ENCODE peak calls at places on chromosomes 7 and 10, in four cellular contexts. One of them, this sample, is unnamed.
A peak's percentile ranks its signal among the peaks of the same experiment; 100 is the strongest.

GRCh38 chr10:5873515-5873995 is 16.1 kb downstream of the ANKRD16 start:
- DNase-seq in dorsolateral prefrontal cortex: peak; percentile 67
- DNase-seq in activated T-helper 1 cell treated with anti-CD3 and anti-CD28 coated beads, Interleukin-12 subunit alpha, Interleukin-12 subunit beta, Interleukin-2, Interleukin-4 antibody, amounts not matched to agents 30 ng/mL and 10 ng/mL and 1 ng/mL, durations not matched to agents 14 hours and 24 hours and 36 hours: peak; percentile 59
- DNase-seq in G401: peak; percentile 79
- DNase-seq in this sample: peak; percentile 83

GRCh38 chr7:11298220-11298619 is 324.5 kb downstream of the PHF14 start:
- DNase-seq in dorsolateral prefrontal cortex: no peak
- DNase-seq in activated T-helper 1 cell treated with anti-CD3 and anti-CD28 coated beads, Interleukin-12 subunit alpha, Interleukin-12 subunit beta, Interleukin-2, Interleukin-4 antibody, amounts not matched to agents 30 ng/mL and 10 ng/mL and 1 ng/mL, durations not matched to agents 14 hours and 24 hours and 36 hours: no peak
- DNase-seq in G401: no peak
- DNase-seq in this sample: no peak

GRCh38 chr10:97762816-97763215 is 9.0 kb downstream of the SFRP5 start:
- DNase-seq in dorsolateral prefrontal cortex: no peak
- DNase-seq in activated T-helper 1 cell treated with anti-CD3 and anti-CD28 coated beads, Interleukin-12 subunit alpha, Interleukin-12 subunit beta, Interleukin-2, Interleukin-4 antibody, amounts not matched to agents 30 ng/mL and 10 ng/mL and 1 ng/mL, durations not matched to agents 14 hours and 24 hours and 36 hours: no peak
- DNase-seq in G401: no peak
- DNase-seq in this sample: peak; percentile 89

GRCh38 chr10:116631871-116632295 is 11.1 kb downstream of the PNLIPRP2 start:
- DNase-seq in dorsolateral prefrontal cortex: no peak
- DNase-seq in activated T-helper 1 cell treated with anti-CD3 and anti-CD28 coated beads, Interleukin-12 subunit alpha, Interleukin-12 subunit beta, Interleukin-2, Interleukin-4 antibody, amounts not matched to agents 30 ng/mL and 10 ng/mL and 1 ng/mL, durations not matched to agents 14 hours and 24 hours and 36 hours: no peak
- DNase-seq in G401: no peak
- DNase-seq in this sample: no peak

GRCh38 chr7:128692623-128693270 is 20.7 kb downstream of the GARIN1A start:
- DNase-seq in dorsolateral prefrontal cortex: no peak
- DNase-seq in activated T-helper 1 cell treated with anti-CD3 and anti-CD28 coated beads, Interleukin-12 subunit alpha, Interleukin-12 subunit beta, Interleukin-2, Interleukin-4 antibody, amounts not matched to agents 30 ng/mL and 10 ng/mL and 1 ng/mL, durations not matched to agents 14 hours and 24 hours and 36 hours: no peak
- DNase-seq in G401: no peak
- DNase-seq in this sample: no peak

GRCh38 chr10:48690791-48691660 is 6.4 kb downstream of the WDFY4 start:
- DNase-seq in dorsolateral prefrontal cortex: no peak
- DNase-seq in activated T-helper 1 cell treated with anti-CD3 and anti-CD28 coated beads, Interleukin-12 subunit alpha, Interleukin-12 subunit beta, Interleukin-2, Interleukin-4 antibody, amounts not matched to agents 30 ng/mL and 10 ng/mL and 1 ng/mL, durations not matched to agents 14 hours and 24 hours and 36 hours: no peak
- DNase-seq in G401: no peak
- DNase-seq in this sample: no peak

GRCh38 chr10:103367379-103367781 is 396 bp upstream of the TAF5 start:
- DNase-seq in dorsolateral prefrontal cortex: no peak
- DNase-seq in activated T-helper 1 cell treated with anti-CD3 and anti-CD28 coated beads, Interleukin-12 subunit alpha, Interleukin-12 subunit beta, Interleukin-2, Interleukin-4 antibody, amounts not matched to agents 30 ng/mL and 10 ng/mL and 1 ng/mL, durations not matched to agents 14 hours and 24 hours and 36 hours: no peak
- DNase-seq in G401: no peak
- DNase-seq in this sample: no peak

GRCh38 chr10:14800397-14800796 is 25.7 kb upstream of the FAM107B start:
- DNase-seq in dorsolateral prefrontal cortex: no peak
- DNase-seq in activated T-helper 1 cell treated with anti-CD3 and anti-CD28 coated beads, Interleukin-12 subunit alpha, Interleukin-12 subunit beta, Interleukin-2, Interleukin-4 antibody, amounts not matched to agents 30 ng/mL and 10 ng/mL and 1 ng/mL, durations not matched to agents 14 hours and 24 hours and 36 hours: no peak
- DNase-seq in G401: no peak
- DNase-seq in this sample: no peak

GRCh38 chr7:151876112-151876898 is 610 bp downstream of the PRKAG2 start:
- DNase-seq in dorsolateral prefrontal cortex: peak; percentile 77
- DNase-seq in activated T-helper 1 cell treated with anti-CD3 and anti-CD28 coated beads, Interleukin-12 subunit alpha, Interleukin-12 subunit beta, Interleukin-2, Interleukin-4 antibody, amounts not matched to agents 30 ng/mL and 10 ng/mL and 1 ng/mL, durations not matched to agents 14 hours and 24 hours and 36 hours: peak; percentile 35
- DNase-seq in G401: peak; percentile 72
- DNase-seq in this sample: peak; percentile 50

GRCh38 chr7:76054129-76055120 is 6.5 kb downstream of the MDH2 start:
- DNase-seq in dorsolateral prefrontal cortex: no peak
- DNase-seq in activated T-helper 1 cell treated with anti-CD3 and anti-CD28 coated beads, Interleukin-12 subunit alpha, Interleukin-12 subunit beta, Interleukin-2, Interleukin-4 antibody, amounts not matched to agents 30 ng/mL and 10 ng/mL and 1 ng/mL, durations not matched to agents 14 hours and 24 hours and 36 hours: no peak
- DNase-seq in G401: no peak
- DNase-seq in this sample: no peak

GRCh38 chr10:34524369-34525091 is 290.6 kb downstream of the PARD3 start:
- DNase-seq in dorsolateral prefrontal cortex: no peak
- DNase-seq in activated T-helper 1 cell treated with anti-CD3 and anti-CD28 coated beads, Interleukin-12 subunit alpha, Interleukin-12 subunit beta, Interleukin-2, Interleukin-4 antibody, amounts not matched to agents 30 ng/mL and 10 ng/mL and 1 ng/mL, durations not matched to agents 14 hours and 24 hours and 36 hours: no peak
- DNase-seq in G401: no peak
- DNase-seq in this sample: no peak

GRCh38 chr7:44867073-44867990 is 18.0 kb downstream of the PURB start:
- DNase-seq in dorsolateral prefrontal cortex: no peak
- DNase-seq in activated T-helper 1 cell treated with anti-CD3 and anti-CD28 coated beads, Interleukin-12 subunit alpha, Interleukin-12 subunit beta, Interleukin-2, Interleukin-4 antibody, amounts not matched to agents 30 ng/mL and 10 ng/mL and 1 ng/mL, durations not matched to agents 14 hours and 24 hours and 36 hours: no peak
- DNase-seq in G401: no peak
- DNase-seq in this sample: peak; percentile 96

GRCh38 chr10:26621243-26621888 is 76.1 kb upstream of the PDSS1 start:
- DNase-seq in dorsolateral prefrontal cortex: no peak
- DNase-seq in activated T-helper 1 cell treated with anti-CD3 and anti-CD28 coated beads, Interleukin-12 subunit alpha, Interleukin-12 subunit beta, Interleukin-2, Interleukin-4 antibody, amounts not matched to agents 30 ng/mL and 10 ng/mL and 1 ng/mL, durations not matched to agents 14 hours and 24 hours and 36 hours: no peak
- DNase-seq in G401: no peak
- DNase-seq in this sample: no peak

GRCh38 chr7:155255660-155256059 is 42.0 kb upstream of the INSIG1 start:
- DNase-seq in dorsolateral prefrontal cortex: no peak
- DNase-seq in activated T-helper 1 cell treated with anti-CD3 and anti-CD28 coated beads, Interleukin-12 subunit alpha, Interleukin-12 subunit beta, Interleukin-2, Interleukin-4 antibody, amounts not matched to agents 30 ng/mL and 10 ng/mL and 1 ng/mL, durations not matched to agents 14 hours and 24 hours and 36 hours: no peak
- DNase-seq in G401: no peak
- DNase-seq in this sample: no peak

GRCh38 chr7:128743112-128743772 is 4.1 kb downstream of the CALU start:
- DNase-seq in dorsolateral prefrontal cortex: no peak
- DNase-seq in activated T-helper 1 cell treated with anti-CD3 and anti-CD28 coated beads, Interleukin-12 subunit alpha, Interleukin-12 subunit beta, Interleukin-2, Interleukin-4 antibody, amounts not matched to agents 30 ng/mL and 10 ng/mL and 1 ng/mL, durations not matched to agents 14 hours and 24 hours and 36 hours: no peak
- DNase-seq in G401: no peak
- DNase-seq in this sample: peak; percentile 59

GRCh38 chr7:16420649-16421332 is 547 bp downstream of the CRPPA start:
- DNase-seq in dorsolateral prefrontal cortex: peak; percentile 88
- DNase-seq in activated T-helper 1 cell treated with anti-CD3 and anti-CD28 coated beads, Interleukin-12 subunit alpha, Interleukin-12 subunit beta, Interleukin-2, Interleukin-4 antibody, amounts not matched to agents 30 ng/mL and 10 ng/mL and 1 ng/mL, durations not matched to agents 14 hours and 24 hours and 36 hours: peak; percentile 80
- DNase-seq in G401: peak; percentile 92
- DNase-seq in this sample: peak; percentile 98

GRCh38 chr7:17530741-17531417 is 232.4 kb downstream of the AHR start:
- DNase-seq in dorsolateral prefrontal cortex: no peak
- DNase-seq in activated T-helper 1 cell treated with anti-CD3 and anti-CD28 coated beads, Interleukin-12 subunit alpha, Interleukin-12 subunit beta, Interleukin-2, Interleukin-4 antibody, amounts not matched to agents 30 ng/mL and 10 ng/mL and 1 ng/mL, durations not matched to agents 14 hours and 24 hours and 36 hours: no peak
- DNase-seq in G401: no peak
- DNase-seq in this sample: peak; percentile 46

GRCh38 chr10:102646610-102647432 is 2.5 kb downstream of the TRIM8 start:
- DNase-seq in dorsolateral prefrontal cortex: no peak
- DNase-seq in activated T-helper 1 cell treated with anti-CD3 and anti-CD28 coated beads, Interleukin-12 subunit alpha, Interleukin-12 subunit beta, Interleukin-2, Interleukin-4 antibody, amounts not matched to agents 30 ng/mL and 10 ng/mL and 1 ng/mL, durations not matched to agents 14 hours and 24 hours and 36 hours: peak; percentile 28
- DNase-seq in G401: peak; percentile 60
- DNase-seq in this sample: peak; percentile 87

GRCh38 chr7:31910191-31910590 is 160.0 kb downstream of the PDE1C start:
- DNase-seq in dorsolateral prefrontal cortex: no peak
- DNase-seq in activated T-helper 1 cell treated with anti-CD3 and anti-CD28 coated beads, Interleukin-12 subunit alpha, Interleukin-12 subunit beta, Interleukin-2, Interleukin-4 antibody, amounts not matched to agents 30 ng/mL and 10 ng/mL and 1 ng/mL, durations not matched to agents 14 hours and 24 hours and 36 hours: no peak
- DNase-seq in G401: no peak
- DNase-seq in this sample: no peak

GRCh38 chr10:129023057-129023456 is 444.0 kb upstream of the MGMT start:
- DNase-seq in dorsolateral prefrontal cortex: no peak
- DNase-seq in activated T-helper 1 cell treated with anti-CD3 and anti-CD28 coated beads, Interleukin-12 subunit alpha, Interleukin-12 subunit beta, Interleukin-2, Interleukin-4 antibody, amounts not matched to agents 30 ng/mL and 10 ng/mL and 1 ng/mL, durations not matched to agents 14 hours and 24 hours and 36 hours: no peak
- DNase-seq in G401: no peak
- DNase-seq in this sample: no peak

GRCh38 chr10:84076047-84076388 is 63.3 kb upstream of the GHITM start:
- DNase-seq in dorsolateral prefrontal cortex: no peak
- DNase-seq in activated T-helper 1 cell treated with anti-CD3 and anti-CD28 coated beads, Interleukin-12 subunit alpha, Interleukin-12 subunit beta, Interleukin-2, Interleukin-4 antibody, amounts not matched to agents 30 ng/mL and 10 ng/mL and 1 ng/mL, durations not matched to agents 14 hours and 24 hours and 36 hours: no peak
- DNase-seq in G401: no peak
- DNase-seq in this sample: peak; percentile 54

GRCh38 chr7:124779194-124779593 is 13.6 kb upstream of the GPR37 start:
- DNase-seq in dorsolateral prefrontal cortex: no peak
- DNase-seq in activated T-helper 1 cell treated with anti-CD3 and anti-CD28 coated beads, Interleukin-12 subunit alpha, Interleukin-12 subunit beta, Interleukin-2, Interleukin-4 antibody, amounts not matched to agents 30 ng/mL and 10 ng/mL and 1 ng/mL, durations not matched to agents 14 hours and 24 hours and 36 hours: no peak
- DNase-seq in G401: peak; percentile 13
- DNase-seq in this sample: no peak

GRCh38 chr7:26449175-26450165 is 157.8 kb downstream of the SNX10 start:
- DNase-seq in dorsolateral prefrontal cortex: no peak
- DNase-seq in activated T-helper 1 cell treated with anti-CD3 and anti-CD28 coated beads, Interleukin-12 subunit alpha, Interleukin-12 subunit beta, Interleukin-2, Interleukin-4 antibody, amounts not matched to agents 30 ng/mL and 10 ng/mL and 1 ng/mL, durations not matched to agents 14 hours and 24 hours and 36 hours: no peak
- DNase-seq in G401: peak; percentile 9
- DNase-seq in this sample: no peak

GRCh38 chr7:40418445-40418844 is 283.6 kb downstream of the SUGCT start:
- DNase-seq in dorsolateral prefrontal cortex: no peak
- DNase-seq in activated T-helper 1 cell treated with anti-CD3 and anti-CD28 coated beads, Interleukin-12 subunit alpha, Interleukin-12 subunit beta, Interleukin-2, Interleukin-4 antibody, amounts not matched to agents 30 ng/mL and 10 ng/mL and 1 ng/mL, durations not matched to agents 14 hours and 24 hours and 36 hours: no peak
- DNase-seq in G401: no peak
- DNase-seq in this sample: no peak

GRCh38 chr10:90413196-90413595 is 444.6 kb downstream of the HTR7 start:
- DNase-seq in dorsolateral prefrontal cortex: no peak
- DNase-seq in activated T-helper 1 cell treated with anti-CD3 and anti-CD28 coated beads, Interleukin-12 subunit alpha, Interleukin-12 subunit beta, Interleukin-2, Interleukin-4 antibody, amounts not matched to agents 30 ng/mL and 10 ng/mL and 1 ng/mL, durations not matched to agents 14 hours and 24 hours and 36 hours: no peak
- DNase-seq in G401: no peak
- DNase-seq in this sample: no peak

GRCh38 chr10:73774637-73775036 is 7.2 kb upstream of the CHCHD1 start:
- DNase-seq in dorsolateral prefrontal cortex: no peak
- DNase-seq in activated T-helper 1 cell treated with anti-CD3 and anti-CD28 coated beads, Interleukin-12 subunit alpha, Interleukin-12 subunit beta, Interleukin-2, Interleukin-4 antibody, amounts not matched to agents 30 ng/mL and 10 ng/mL and 1 ng/mL, durations not matched to agents 14 hours and 24 hours and 36 hours: no peak
- DNase-seq in G401: peak; percentile 41
- DNase-seq in this sample: no peak

GRCh38 chr7:93883078-93883916 is 7.3 kb downstream of the TFPI2 start:
- DNase-seq in dorsolateral prefrontal cortex: no peak
- DNase-seq in activated T-helper 1 cell treated with anti-CD3 and anti-CD28 coated beads, Interleukin-12 subunit alpha, Interleukin-12 subunit beta, Interleukin-2, Interleukin-4 antibody, amounts not matched to agents 30 ng/mL and 10 ng/mL and 1 ng/mL, durations not matched to agents 14 hours and 24 hours and 36 hours: no peak
- DNase-seq in G401: no peak
- DNase-seq in this sample: peak; percentile 50

This sample was measured in myocyte.